ENCODE peak calls at places on chromosomes 2 and 18, in eight cellular contexts. N is tibial artery, E is WERI-Rb-1, K is colonic mucosa, Q is AG04450, J is lower lobe of right lung, U is psoas muscle, C is keratinocyte. Y is an unnamed sample. For H3K9me3, the result is how much of the 10 kb centered on the place peaks cover.

GRCh38 chr18:43393174-43393573 is 115.9 kb upstream of the SYT4 start:
- DNase-seq in C (no peak), E (no peak), U (no peak), J (no peak), Q (no peak), N (no peak), K (no peak), Y (no peak)

GRCh38 chr2:99471635-99472326 is 18.0 kb downstream of the REV1 start:
- DNase-seq in K (no peak), E (no peak), J (no peak), C (peak), U (no peak), N (no peak), Q (no peak), Y (no peak)

GRCh38 chr2:127508621-127509034 is 17.7 kb downstream of the IWS1 start:
- DNase-seq in C (peak), K (peak), J (no peak), N (peak), E (no peak), U (peak), Q (peak), Y (peak)

GRCh38 chr2:179020156-179020750 is 29.7 kb downstream of the CCDC141 start:
- DNase-seq in K (peak), Q (no peak), J (no peak), E (peak), C (no peak), U (no peak), N (no peak), Y (no peak)

GRCh38 chr2:28902584-28902983 is 8.1 kb downstream of the WDR43 start:
- DNase-seq in N (no peak), J (no peak), K (no peak), Q (no peak), U (no peak), E (no peak), C (no peak), Y (no peak)

GRCh38 chr2:171553858-171554257 is 31.6 kb downstream of the CYBRD1 start:
- DNase-seq in U (no peak), E (no peak), N (no peak), K (no peak), Q (no peak), J (no peak), C (no peak), Y (no peak)

GRCh38 chr18:51514128-51514527 is 316.6 kb upstream of the MEX3C start:
- DNase-seq in N (no peak), J (no peak), U (no peak), Q (no peak), E (no peak), C (no peak), K (no peak), Y (no peak)

GRCh38 chr2:171227066-171227782 is 66.5 kb upstream of the TLK1 start:
- DNase-seq in E (no peak), Q (no peak), N (no peak), K (no peak), J (no peak), U (no peak), C (peak), Y (no peak)

GRCh38 chr2:12702661-12703121 is 14.0 kb upstream of the TRIB2 start:
- DNase-seq in U (no peak), N (no peak), Q (no peak), E (no peak), K (no peak), C (peak), J (no peak), Y (peak)

GRCh38 chr2:39755466-39755865 is 23.6 kb downstream of the THUMPD2 start:
- DNase-seq in J (no peak), C (no peak), K (no peak), N (no peak), Q (no peak), U (no peak), E (no peak), Y (no peak)

DNA sequence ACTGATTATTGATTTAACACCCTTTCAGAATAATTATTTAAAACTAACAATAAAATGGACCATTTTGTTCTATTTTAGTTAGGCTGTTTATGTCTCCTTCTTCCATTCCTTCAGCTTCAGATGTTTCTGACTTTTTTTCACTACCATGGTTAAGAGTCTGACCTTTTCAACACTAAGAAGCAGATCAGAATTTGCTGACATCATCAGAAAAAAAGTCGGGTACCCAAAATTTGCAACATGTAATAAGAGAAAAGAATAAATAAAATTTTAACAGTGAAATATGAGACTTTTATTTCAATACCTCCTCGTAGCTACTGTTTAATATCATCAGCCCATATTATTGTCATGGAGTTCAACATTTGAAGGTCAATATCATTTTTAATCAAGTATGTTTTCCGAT is 1158.3 kb downstream of the RPIA start:
- DNase-seq in N (no peak), J (no peak), C (no peak), U (no peak), Q (no peak), K (no peak), E (no peak), Y (no peak)
- H3K9me3 ChIP-seq in N (under half), J (under half), C (under half), U (under half), Q (under half), K (under half), E (under half), Y (under half)

DNA sequence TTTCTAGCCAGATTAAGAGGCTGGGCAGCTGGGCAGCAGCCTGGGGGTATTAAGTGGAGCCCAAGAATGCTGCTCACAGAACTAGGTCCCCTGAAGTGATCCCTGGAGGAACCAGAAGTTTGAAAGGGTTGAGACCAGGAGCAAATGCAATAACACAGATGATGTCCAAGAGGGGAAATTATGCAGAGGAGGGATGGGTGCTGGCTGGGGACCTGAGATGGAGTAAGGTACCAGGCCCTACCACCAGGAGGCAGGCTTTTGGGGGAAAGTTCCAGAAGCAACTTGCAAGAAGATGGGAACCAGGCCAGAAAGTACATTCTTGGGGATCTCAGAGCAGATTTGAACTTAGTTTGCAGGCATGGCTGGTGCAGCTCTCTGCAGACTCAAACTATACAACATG is 175.1 kb downstream of the NCK2 start:
- DNase-seq in U (no peak), N (no peak), E (peak), J (no peak), C (peak), Q (peak), K (peak), Y (no peak)
- TF ChIP-seq CTCF in U (peak), N (peak), E (peak), J (peak), C (peak), Q (peak), K (peak), Y (no peak)

GRCh38 chr2:59413751-59414570 is 1139.5 kb downstream of the BCL11A start:
- DNase-seq in J (no peak), K (no peak), N (no peak), C (no peak), E (no peak), Q (no peak), U (no peak), Y (no peak)
- H3K9me3 ChIP-seq in J (under half), K (under half), N (under half), C (under half), E (under half), Q (under half), U (under half), Y (under half)

DNA sequence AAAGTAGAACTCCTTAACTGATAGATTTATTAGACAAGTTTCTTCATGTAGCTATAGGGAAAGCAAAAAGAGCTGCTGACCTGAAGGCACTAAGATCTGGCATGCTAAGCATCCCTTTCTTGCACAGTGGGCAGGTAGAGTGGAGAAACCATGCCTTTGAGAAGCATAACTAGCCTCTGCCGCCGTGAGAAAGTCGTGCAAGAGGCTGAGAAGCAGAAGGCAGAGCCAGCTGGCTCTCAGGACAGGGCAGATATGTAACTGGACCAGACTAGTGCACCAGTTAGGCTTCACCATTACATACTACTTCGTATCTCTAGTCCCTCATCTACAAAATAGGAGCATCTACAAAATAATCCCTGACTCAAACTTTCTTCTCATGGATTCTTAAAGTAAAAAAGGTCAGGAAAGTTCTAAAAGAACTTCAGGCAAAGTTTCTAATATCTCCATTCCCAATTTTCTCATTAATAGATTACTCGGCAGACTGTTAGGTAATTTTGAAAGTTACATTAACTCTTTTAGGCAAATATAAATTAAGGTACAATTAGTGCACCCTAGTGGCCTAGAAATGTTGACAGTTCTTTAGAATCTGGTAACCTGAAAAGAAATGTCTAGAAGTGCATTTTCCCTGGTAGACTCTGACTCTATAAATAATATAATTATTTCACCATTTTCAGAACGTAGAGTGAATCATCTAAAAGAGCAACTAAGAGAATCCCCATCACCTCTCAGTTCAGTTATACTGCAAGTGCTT is 10.3 kb downstream of the ERBB4 start:
- DNase-seq in Q (no peak), E (no peak), K (no peak), N (no peak), U (no peak), C (no peak), J (no peak), Y (no peak)
- TF ChIP-seq CTCF in Q (peak), E (no peak), K (no peak), N (no peak), U (no peak), C (no peak), J (no peak), Y (no peak)

DNA sequence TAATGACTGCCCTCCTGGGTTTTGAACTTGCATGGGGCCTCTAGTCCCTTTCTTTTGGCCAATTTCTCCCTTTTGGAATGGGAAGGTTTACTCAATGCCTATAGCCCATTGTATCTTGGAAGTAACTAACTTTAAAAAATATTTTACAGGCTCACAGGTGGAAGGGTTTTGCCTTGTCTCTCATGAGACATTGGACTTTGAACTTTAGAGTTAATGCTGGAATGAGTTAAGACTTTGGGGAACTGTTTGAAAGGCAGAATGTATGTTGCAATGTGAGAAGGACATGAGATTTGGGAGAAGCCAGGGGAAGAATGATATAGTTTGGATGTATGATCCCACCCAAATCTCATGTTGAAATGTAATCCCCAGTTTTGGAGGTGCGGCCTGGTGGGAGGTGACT is 17.5 kb upstream of the TBC1D8 start:
- DNase-seq in K (no peak), E (no peak), C (no peak), J (no peak), N (no peak), Q (no peak), U (no peak), Y (no peak)
- H3K9me3 ChIP-seq in K (under half), E (under half), C (under half), J (under half), N (under half), Q (under half), U (under half), Y (under half)

GRCh38 chr2:1588994-1589611 is 155.2 kb downstream of the PXDN start:
- DNase-seq in Q (no peak), J (peak), C (no peak), K (no peak), N (no peak), E (no peak), U (no peak), Y (no peak)
- TF ChIP-seq CTCF in Q (no peak), J (no peak), C (no peak), K (no peak), N (no peak), E (no peak), U (no peak), Y (no peak)

GRCh38 chr18:7298149-7298548 is 67.3 kb downstream of the LRRC30 start:
- DNase-seq in U (no peak), J (no peak), N (no peak), C (no peak), K (no peak), E (no peak), Q (no peak), Y (no peak)
- H3K9me3 ChIP-seq in U (under half), J (under half), N (under half), C (under half), K (under half), E (under half), Q (under half), Y (under half)

DNA sequence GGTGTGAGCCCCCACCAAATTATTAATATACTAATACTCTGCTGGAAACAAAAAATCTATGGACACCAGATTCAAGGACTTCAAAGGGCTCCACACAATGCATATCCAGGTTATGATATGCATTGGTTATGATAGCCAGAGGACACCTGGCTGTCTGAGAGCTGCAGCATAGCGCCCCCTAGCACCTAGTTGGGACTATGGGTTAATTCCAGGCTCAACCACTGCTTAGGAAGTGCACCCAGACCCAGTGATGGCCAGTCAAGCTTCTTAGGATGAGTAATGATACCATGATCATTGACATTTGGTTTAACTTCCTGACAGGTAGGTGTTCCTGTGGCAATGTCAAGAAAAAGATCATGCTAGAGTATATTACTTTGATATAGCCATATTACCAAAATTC is 3.8 kb upstream of the FRZB start:
- DNase-seq in E (peak), N (no peak), U (no peak), K (peak), Q (no peak), C (no peak), J (no peak), Y (no peak)
- TF ChIP-seq CTCF in E (peak), N (no peak), U (no peak), K (no peak), Q (no peak), C (peak), J (no peak), Y (no peak)

GRCh38 chr2:164969909-164970690 is 14.8 kb upstream of the SLC38A11 start:
- DNase-seq in E (no peak), K (no peak), C (no peak), N (no peak), J (no peak), Q (no peak), U (no peak), Y (no peak)
- H3K9me3 ChIP-seq in E (under half), K (under half), C (under half), N (under half), J (under half), Q (under half), U (under half), Y (under half)